ENCODE peak calls at places on chromosomes 12 and 14, in seven cellular contexts. W is AG08395; Y is stimulated activated CD4-positive, alpha-beta T cell treated with anti-CD3 and anti-CD28 coated beads, Interleukin-12 subunit alpha, Interleukin-12 subunit beta, amount 100 ng/mL, for 4 hours; H is stimulated activated CD8-positive, alpha-beta memory T cell treated with anti-CD3 and anti-CD28 coated beads, Interleukin-15, amount 100 ng/mL, for 24 hours; I is Peyer's patch; A is endothelial cell; C is dorsolateral prefrontal cortex. Q is an unnamed sample.

GRCh38 chr14:72892103-72892878 is 1.6 kb downstream of the DPF3 start:
- DNase-seq in W (no peak), A (peak), H (no peak), I (peak), Y (peak), C (no peak), Q (no peak)

GRCh38 chr12:66688836-66689439 is 10.1 kb upstream of the GRIP1 start:
- DNase-seq in A (peak), W (peak), I (peak), H (no peak), Y (peak), C (no peak), Q (peak)

GRCh38 chr14:100841445-100842403 is 15.8 kb downstream of the MEG3 start:
- DNase-seq in H (no peak), A (no peak), Y (no peak), I (no peak), C (no peak), W (no peak), Q (no peak)

GRCh38 chr14:61567838-61568571 is 127.3 kb upstream of the HIF1A start:
- DNase-seq in C (no peak), H (no peak), I (peak), A (no peak), Y (no peak), W (no peak), Q (no peak)

GRCh38 chr12:9870311-9870866 is 1.2 kb upstream of the CLEC2B start:
- DNase-seq in I (no peak), H (no peak), A (no peak), W (no peak), C (no peak), Y (no peak), Q (no peak)

GRCh38 chr12:101490286-101490920 is 15.3 kb downstream of the SPIC start:
- DNase-seq in I (peak), H (no peak), W (no peak), Y (no peak), C (no peak), A (peak), Q (no peak)

GRCh38 chr14:91331761-91332447 is 85.7 kb downstream of the CCDC88C start:
- DNase-seq in A (no peak), I (no peak), C (no peak), H (no peak), Y (no peak), W (no peak), Q (no peak)

GRCh38 chr12:39287817-39288216 is 155.1 kb downstream of the KIF21A start:
- DNase-seq in A (no peak), I (no peak), W (no peak), C (no peak), H (no peak), Y (no peak), Q (no peak)

GRCh38 chr12:29148065-29148957 is 767 bp upstream of the FAR2 start:
- DNase-seq in A (no peak), W (peak), H (no peak), Y (no peak), C (no peak), I (peak), Q (no peak)

GRCh38 chr14:90235179-90235976 is 21.0 kb upstream of the PSMC1 start:
- DNase-seq in Y (peak), A (peak), H (peak), W (peak), I (peak), C (peak), Q (peak)

GRCh38 chr12:100234166-100234565 is 32.7 kb downstream of the DEPDC4 start:
- DNase-seq in H (no peak), W (peak), C (no peak), I (no peak), Y (no peak), A (no peak), Q (no peak)

GRCh38 chr14:104112113-104112505 is 26.3 kb upstream of the KIF26A start:
- DNase-seq in H (no peak), W (no peak), C (no peak), Y (no peak), I (no peak), A (no peak), Q (no peak)

GRCh38 chr12:84656705-84657104 is 255.9 kb downstream of the SLC6A15 start:
- DNase-seq in Y (no peak), H (no peak), I (no peak), C (no peak), A (no peak), W (no peak), Q (no peak)

GRCh38 chr14:87430810-87431209 is 562.2 kb downstream of the GALC start:
- DNase-seq in Y (no peak), H (no peak), C (no peak), I (no peak), A (no peak), W (peak), Q (no peak)